ENCODE peak calls at places on chromosomes 7 and 10, in seven cellular contexts. C is tibial nerve, D is transverse colon, O is esophagus muscularis mucosa, H is A549, A is ovary, Q is H1. X is an unnamed sample.

GRCh38 chr7:73770002-73770859 is at the start of gene CLDN3:
- DNase-seq in C (no peak), D (peak; percentile 94), O (no peak), H (peak; percentile 74), A (no peak), Q (peak; percentile 92), X (peak; percentile 91)

GRCh38 chr10:129394739-129395298 is 72.2 kb upstream of the MGMT start:
- DNase-seq in C (no peak), D (no peak), O (no peak), H (no peak), A (no peak), Q (no peak), X (peak; percentile 39)

GRCh38 chr10:93062499-93063216 is 2.1 kb downstream of the CYP26C1 start:
- DNase-seq in C (no peak), D (no peak), O (no peak), H (peak; percentile 38), A (no peak), Q (peak; percentile 82), X (no peak)

GRCh38 chr7:36487756-36488336 is 98.2 kb downstream of the ANLN start:
- DNase-seq in C (no peak), D (no peak), O (no peak), H (peak; percentile 71), A (no peak), Q (no peak), X (no peak)

GRCh38 chr10:108422286-108422685 is 1257.8 kb upstream of the SORCS1 start:
- DNase-seq in C (no peak), D (no peak), O (no peak), H (no peak), A (no peak), Q (no peak), X (no peak)

GRCh38 chr10:98610301-98610700 is 163.6 kb upstream of the HPS1 start:
- DNase-seq in C (no peak), D (no peak), O (no peak), H (no peak), A (no peak), Q (no peak), X (no peak)

GRCh38 chr10:115777646-115778045 is 495.4 kb downstream of the GFRA1 start:
- DNase-seq in C (no peak), D (no peak), O (no peak), H (no peak), A (no peak), Q (no peak), X (no peak)

GRCh38 chr7:142451817-142452216 is 194.0 kb upstream of the PRSS58 start:
- DNase-seq in C (no peak), D (no peak), O (no peak), H (no peak), A (no peak), Q (no peak), X (no peak)

GRCh38 chr10:118698421-118698820 is 56.3 kb downstream of the CACUL1 start:
- DNase-seq in C (no peak), D (peak; percentile 13), O (peak; percentile 92), H (peak; percentile 39), A (no peak), Q (no peak), X (no peak)

GRCh38 chr7:632831-633210 is 93.7 kb upstream of the DNAAF5 start:
- DNase-seq in C (no peak), D (no peak), O (no peak), H (no peak), A (no peak), Q (no peak), X (no peak)

GRCh38 chr7:112260941-112261340 is 54.4 kb downstream of the ZNF277 start:
- DNase-seq in C (no peak), D (no peak), O (no peak), H (no peak), A (no peak), Q (no peak), X (no peak)

GRCh38 chr10:12042409-12042796 is 206 bp downstream of the UPF2 start:
- DNase-seq in C (no peak), D (peak; percentile 53), O (no peak), H (no peak), A (no peak), Q (no peak), X (peak; percentile 90)

GRCh38 chr7:16563281-16564022 is 36.8 kb downstream of the LRRC72 start:
- DNase-seq in C (no peak), D (no peak), O (no peak), H (no peak), A (no peak), Q (no peak), X (no peak)

DNA sequence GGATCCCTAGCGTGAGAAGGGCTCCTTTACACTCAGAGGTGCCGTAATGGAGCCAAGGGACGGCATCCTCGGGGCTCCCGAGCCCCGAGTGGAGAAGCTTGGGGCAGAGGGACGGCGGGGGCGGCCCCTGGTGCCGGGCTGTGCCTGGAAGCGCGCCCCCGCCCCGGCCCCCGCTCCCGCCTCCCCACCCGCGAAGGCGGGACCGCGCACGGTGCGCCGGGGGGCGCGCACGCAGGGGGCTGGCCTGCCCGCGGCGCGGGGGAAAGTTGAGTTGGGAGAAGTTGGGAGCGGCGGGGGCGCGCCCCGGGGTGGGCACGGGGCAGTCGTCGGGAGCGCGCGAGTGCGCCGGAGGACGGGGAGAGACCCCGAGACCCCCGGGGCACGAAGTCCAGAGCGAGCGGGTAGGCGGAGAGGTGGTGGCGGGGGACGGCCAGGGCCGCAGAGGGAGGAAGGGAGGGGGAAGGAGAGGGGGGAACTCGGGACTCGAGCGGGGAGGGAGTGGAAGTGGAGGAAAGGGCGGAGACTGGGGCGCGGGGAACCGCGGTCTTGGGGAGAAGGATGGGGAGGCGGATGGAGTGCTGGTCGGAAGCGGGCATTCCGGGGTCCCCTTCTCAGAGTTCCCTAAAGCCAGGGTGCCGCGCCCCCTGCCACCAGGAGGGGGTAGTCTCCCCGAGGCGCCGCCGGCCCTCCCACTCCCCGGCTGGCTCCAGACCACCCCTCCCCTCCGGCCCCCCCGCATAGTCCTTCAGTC is at the start of gene SLC4A2:
- DNase-seq in C (peak; percentile 67), D (peak; percentile 83), O (peak; percentile 96), H (peak; percentile 76), A (peak; percentile 87), Q (peak; percentile 88), X (peak; percentile 97)
- TF ChIP-seq POLR2A in C (peak; percentile 31), D (peak; percentile 29), O (no peak), H (peak; percentile 28), A (peak; percentile 37), Q (no peak), X (no peak)

GRCh38 chr10:104321226-104321625 is 17.0 kb downstream of the ITPRIP start:
- DNase-seq in C (peak; percentile 14), D (no peak), O (no peak), H (no peak), A (peak; percentile 40), Q (no peak), X (no peak)

GRCh38 chr10:104323085-104323484 is 15.2 kb downstream of the ITPRIP start:
- DNase-seq in C (peak; percentile 4), D (no peak), O (no peak), H (no peak), A (peak; percentile 9), Q (no peak), X (no peak)

GRCh38 chr10:104322416-104322782 is 15.9 kb downstream of the ITPRIP start:
- DNase-seq in C (peak; percentile 8), D (peak; percentile 47), O (no peak), H (no peak), A (peak; percentile 13), Q (no peak), X (peak; percentile 79)

GRCh38 chr10:104323721-104324686 is 14.3 kb downstream of the ITPRIP start:
- DNase-seq in C (peak; percentile 10), D (no peak), O (no peak), H (no peak), A (peak; percentile 7), Q (no peak), X (no peak)

GRCh38 chr10:104321716-104322415 is 16.4 kb downstream of the ITPRIP start:
- DNase-seq in C (peak; percentile 10), D (no peak), O (no peak), H (no peak), A (peak; percentile 16), Q (no peak), X (no peak)
- H3K27ac ChIP-seq in C (no peak overlapping the region), D (peak overlapping the region; percentile 90), O (peak overlapping the region; percentile 84), H (no peak overlapping the region), A (no peak overlapping the region), Q (peak overlapping the region; percentile 37), X (peak overlapping the region; percentile 90)

GRCh38 chr10:4820804-4821401 is 5.1 kb upstream of the AKR1E2 start:
- DNase-seq in C (peak; percentile 23), D (no peak), O (peak; percentile 87), H (no peak), A (no peak), Q (no peak), X (no peak)

GRCh38 chr10:4819707-4820106 is 6.3 kb upstream of the AKR1E2 start:
- DNase-seq in C (no peak), D (no peak), O (no peak), H (no peak), A (no peak), Q (no peak), X (no peak)

GRCh38 chr10:4824791-4825310 is 1.2 kb upstream of the AKR1E2 start:
- DNase-seq in C (no peak), D (no peak), O (peak; percentile 82), H (no peak), A (no peak), Q (no peak), X (peak; percentile 15)

GRCh38 chr10:4819067-4819466 is 6.9 kb upstream of the AKR1E2 start:
- DNase-seq in C (no peak), D (no peak), O (no peak), H (no peak), A (no peak), Q (no peak), X (no peak)

GRCh38 chr10:4822208-4822607 is 3.8 kb upstream of the AKR1E2 start:
- DNase-seq in C (no peak), D (no peak), O (no peak), H (no peak), A (no peak), Q (no peak), X (no peak)
- TF ChIP-seq EP300 in C (no peak), D (no peak), O (no peak), H (no peak), A (no peak), Q (no peak), X (no peak)

GRCh38 chr10:102066421-102067068 is 1.4 kb downstream of the HPS6 start:
- DNase-seq in C (no peak), D (peak; percentile 18), O (no peak), H (no peak), A (no peak), Q (no peak), X (peak; percentile 44)

GRCh38 chr10:102069066-102069465 is 3.9 kb downstream of the HPS6 start:
- DNase-seq in C (no peak), D (no peak), O (no peak), H (no peak), A (no peak), Q (no peak), X (no peak)

GRCh38 chr10:102068216-102068615 is 3.1 kb downstream of the HPS6 start:
- DNase-seq in C (no peak), D (peak; percentile 27), O (no peak), H (peak; percentile 29), A (peak; percentile 64), Q (no peak), X (no peak)

GRCh38 chr10:102065561-102066420 is 642 bp downstream of the HPS6 start:
- DNase-seq in C (no peak), D (peak; percentile 35), O (no peak), H (peak; percentile 48), A (peak; percentile 48), Q (no peak), X (peak; percentile 70)

GRCh38 chr10:102067091-102067916 is 2.2 kb downstream of the HPS6 start:
- DNase-seq in C (no peak), D (no peak), O (no peak), H (no peak), A (no peak), Q (no peak), X (no peak)
- TF ChIP-seq POLR2A in C (no peak), D (no peak), O (no peak), H (no peak), A (no peak), Q (no peak), X (no peak)

GRCh38 chr7:55532150-55532917 is 40.0 kb downstream of the VOPP1 start:
- DNase-seq in C (no peak), D (no peak), O (no peak), H (no peak), A (no peak), Q (no peak), X (no peak)
- H3K27ac ChIP-seq in C (peak overlapping the region; percentile 45), D (peak overlapping the region; percentile 81), O (peak overlapping the region; percentile 55), H (no peak overlapping the region), A (no peak overlapping the region), Q (no peak overlapping the region), X (no peak overlapping the region)